ENCODE peak calls at places on chromosomes 4 and X, in eight cellular contexts. A is hepatic stellate cell; I is pulmonary artery endothelial cell; F is CD4-positive, alpha-beta T cell; W is endothelial cell; X is stimulated activated CD8-positive, alpha-beta memory T cell treated with anti-CD3 and anti-CD28 coated beads, Interleukin-4, amount 100 ng/mL, for 4 hours; L is A549; K is RPMI8226. E is an unnamed sample.

GRCh38 chrX:130915302-130915701 is 12.3 kb upstream of the ENOX2 start:
- DNase-seq in A (no peak), I (no peak), F (no peak), W (no peak), X (no peak), L (no peak), K (no peak), E (no peak)

GRCh38 chr4:162683659-162684370 is 482.9 kb downstream of the NAF1 start:
- DNase-seq in A (no peak), I (no peak), F (no peak), W (no peak), X (no peak), L (peak; percentile 87), K (no peak), E (no peak)

GRCh38 chr4:51840791-51841190 is 2.2 kb upstream of the DCUN1D4 start:
- DNase-seq in A (peak; percentile 26), I (no peak), F (no peak), W (no peak), X (no peak), L (no peak), K (no peak), E (no peak)

GRCh38 chr4:7183161-7183560 is 9.2 kb upstream of the SORCS2 start:
- DNase-seq in A (no peak), I (no peak), F (no peak), W (no peak), X (no peak), L (no peak), K (no peak), E (no peak)

GRCh38 chr4:108834787-108835384 is 72.0 kb upstream of the ETNPPL start:
- DNase-seq in A (peak; percentile 4), I (peak; percentile 11), F (no peak), W (no peak), X (no peak), L (peak; percentile 17), K (peak; percentile 11), E (peak; percentile 6)

GRCh38 chr4:152850377-152850776 is 70.6 kb downstream of the ARFIP1 start:
- DNase-seq in A (no peak), I (no peak), F (peak; percentile 13), W (peak; percentile 8), X (no peak), L (no peak), K (peak; percentile 49), E (no peak)

GRCh38 chr4:52157641-52158316 is 106.7 kb downstream of the SPATA18 start:
- DNase-seq in A (no peak), I (no peak), F (no peak), W (no peak), X (no peak), L (no peak), K (no peak), E (no peak)

GRCh38 chrX:68710870-68711576 is 63.6 kb downstream of the STARD8 start:
- DNase-seq in A (peak; percentile 62), I (no peak), F (no peak), W (no peak), X (no peak), L (peak; percentile 65), K (peak; percentile 30), E (peak; percentile 34)

GRCh38 chr4:100100985-100101384 is 89.3 kb downstream of the DDIT4L start:
- DNase-seq in A (no peak), I (no peak), F (no peak), W (no peak), X (no peak), L (no peak), K (no peak), E (no peak)

GRCh38 chr4:48178931-48179330 is 44.9 kb upstream of the TXK start:
- DNase-seq in A (no peak), I (no peak), F (no peak), W (no peak), X (no peak), L (no peak), K (no peak), E (no peak)

GRCh38 chr4:39970559-39971270 is 7.0 kb downstream of the PDS5A start:
- DNase-seq in A (no peak), I (no peak), F (no peak), W (no peak), X (no peak), L (peak; percentile 29), K (no peak), E (no peak)

GRCh38 chr4:17188035-17188967 is 289.9 kb upstream of the LDB2 start:
- DNase-seq in A (no peak), I (no peak), F (no peak), W (no peak), X (no peak), L (no peak), K (no peak), E (no peak)

GRCh38 chr4:155818639-155819038 is 47.4 kb downstream of the ASIC5 start:
- DNase-seq in A (no peak), I (no peak), F (no peak), W (no peak), X (no peak), L (no peak), K (no peak), E (no peak)

E was measured in HTR-8/SVneo.